ENCODE peak calls at places on chromosomes 1 and 21, in four cellular contexts. One of them, this sample, is unnamed.

GRCh38 chr1:235079443-235079967 is 49.1 kb downstream of the TOMM20 start:
- DNase-seq in MM.1S: peak
- DNase-seq in bronchial epithelial cell: peak
- DNase-seq in colonic mucosa: peak
- DNase-seq in this sample: peak

GRCh38 chr1:58391056-58391455 is 155.5 kb downstream of the OMA1 start:
- DNase-seq in MM.1S: no peak
- DNase-seq in bronchial epithelial cell: no peak
- DNase-seq in colonic mucosa: no peak
- DNase-seq in this sample: no peak

GRCh38 chr1:199784127-199784526 is 243.4 kb upstream of the NR5A2 start:
- DNase-seq in MM.1S: no peak
- DNase-seq in bronchial epithelial cell: peak
- DNase-seq in colonic mucosa: no peak
- DNase-seq in this sample: no peak

GRCh38 chr1:206717237-206717989 is 32.7 kb downstream of the MAPKAPK2 start:
- DNase-seq in MM.1S: peak
- DNase-seq in bronchial epithelial cell: no peak
- DNase-seq in colonic mucosa: no peak
- DNase-seq in this sample: no peak

GRCh38 chr1:203127672-203128611 is at the start of gene ADORA1:
- DNase-seq in MM.1S: peak
- DNase-seq in bronchial epithelial cell: peak
- DNase-seq in colonic mucosa: peak
- DNase-seq in this sample: peak

GRCh38 chr1:7658127-7658498 is 113.0 kb upstream of the VAMP3 start:
- DNase-seq in MM.1S: no peak
- DNase-seq in bronchial epithelial cell: no peak
- DNase-seq in colonic mucosa: no peak
- DNase-seq in this sample: no peak

GRCh38 chr1:213931804-213932203 is 56.0 kb upstream of the PROX1 start:
- DNase-seq in MM.1S: no peak
- DNase-seq in bronchial epithelial cell: no peak
- DNase-seq in colonic mucosa: no peak
- DNase-seq in this sample: no peak

GRCh38 chr1:170734412-170735175 is 70.7 kb downstream of the PRRX1 start:
- DNase-seq in MM.1S: no peak
- DNase-seq in bronchial epithelial cell: no peak
- DNase-seq in colonic mucosa: no peak
- DNase-seq in this sample: no peak

GRCh38 chr1:183911285-183911684 is 106.4 kb downstream of the RGL1 start:
- DNase-seq in MM.1S: peak
- DNase-seq in bronchial epithelial cell: no peak
- DNase-seq in colonic mucosa: no peak
- DNase-seq in this sample: no peak

GRCh38 chr1:66761273-66761672 is 9.0 kb downstream of the DYNLT5 start:
- DNase-seq in MM.1S: no peak
- DNase-seq in bronchial epithelial cell: peak
- DNase-seq in colonic mucosa: no peak
- DNase-seq in this sample: no peak

GRCh38 chr1:173715538-173715844 is 710 bp downstream of the KLHL20 start:
- DNase-seq in MM.1S: no peak
- DNase-seq in bronchial epithelial cell: peak
- DNase-seq in colonic mucosa: no peak
- DNase-seq in this sample: no peak

GRCh38 chr1:153532161-153532560 is 3.6 kb downstream of the S100A6 start:
- DNase-seq in MM.1S: no peak
- DNase-seq in bronchial epithelial cell: no peak
- DNase-seq in colonic mucosa: no peak
- DNase-seq in this sample: no peak

GRCh38 chr1:33599516-33600115 is 127.2 kb downstream of the ZSCAN20 start:
- DNase-seq in MM.1S: no peak
- DNase-seq in bronchial epithelial cell: no peak
- DNase-seq in colonic mucosa: no peak
- DNase-seq in this sample: no peak

GRCh38 chr1:219350172-219350571 is 176.5 kb downstream of the LYPLAL1 start:
- DNase-seq in MM.1S: no peak
- DNase-seq in bronchial epithelial cell: no peak
- DNase-seq in colonic mucosa: no peak
- DNase-seq in this sample: no peak

GRCh38 chr1:236608930-236609726 is 4.8 kb upstream of the HEATR1 start:
- DNase-seq in MM.1S: peak
- DNase-seq in bronchial epithelial cell: peak
- DNase-seq in colonic mucosa: peak
- DNase-seq in this sample: peak

GRCh38 chr1:7209340-7209739 is 424.1 kb downstream of the CAMTA1 start:
- DNase-seq in MM.1S: no peak
- DNase-seq in bronchial epithelial cell: no peak
- DNase-seq in colonic mucosa: no peak
- DNase-seq in this sample: no peak

GRCh38 chr1:63198921-63199530 is 123.3 kb upstream of the FOXD3 start:
- DNase-seq in MM.1S: no peak
- DNase-seq in bronchial epithelial cell: no peak
- DNase-seq in colonic mucosa: no peak
- DNase-seq in this sample: no peak

GRCh38 chr1:177024623-177025022 is 139.9 kb downstream of the ASTN1 start:
- DNase-seq in MM.1S: no peak
- DNase-seq in bronchial epithelial cell: no peak
- DNase-seq in colonic mucosa: no peak
- DNase-seq in this sample: no peak

GRCh38 chr21:32712641-32713040 is 15.2 kb downstream of the SYNJ1 start:
- DNase-seq in MM.1S: no peak
- DNase-seq in bronchial epithelial cell: no peak
- DNase-seq in colonic mucosa: no peak
- DNase-seq in this sample: no peak

GRCh38 chr21:17775431-17776126 is 43.6 kb downstream of the C21orf91 start:
- DNase-seq in MM.1S: no peak
- DNase-seq in bronchial epithelial cell: no peak
- DNase-seq in colonic mucosa: no peak
- DNase-seq in this sample: no peak

GRCh38 chr21:31218830-31219608 is 125.0 kb downstream of the TIAM1 start:
- DNase-seq in MM.1S: no peak
- DNase-seq in bronchial epithelial cell: peak
- DNase-seq in colonic mucosa: peak
- DNase-seq in this sample: peak

GRCh38 chr1:114979278-114979891 is 50.2 kb upstream of the TSHB start:
- DNase-seq in MM.1S: peak
- DNase-seq in bronchial epithelial cell: peak
- DNase-seq in colonic mucosa: peak
- DNase-seq in this sample: peak

GRCh38 chr1:52602328-52603300 is at the start of gene GPX7:
- DNase-seq in MM.1S: peak
- DNase-seq in bronchial epithelial cell: no peak
- DNase-seq in colonic mucosa: peak
- DNase-seq in this sample: peak

GRCh38 chr1:165563551-165563950 is 19.8 kb downstream of the LRRC52 start:
- DNase-seq in MM.1S: no peak
- DNase-seq in bronchial epithelial cell: no peak
- DNase-seq in colonic mucosa: no peak
- DNase-seq in this sample: no peak

GRCh38 chr1:165414620-165415019 is 30.3 kb downstream of the RXRG start:
- DNase-seq in MM.1S: no peak
- DNase-seq in bronchial epithelial cell: no peak
- DNase-seq in colonic mucosa: no peak
- DNase-seq in this sample: no peak

GRCh38 chr1:33634806-33635205 is 162.4 kb downstream of the ZSCAN20 start:
- DNase-seq in MM.1S: peak
- DNase-seq in bronchial epithelial cell: peak
- DNase-seq in colonic mucosa: peak
- DNase-seq in this sample: peak

GRCh38 chr1:152747831-152748230 is 10.0 kb upstream of the KPRP start:
- DNase-seq in MM.1S: no peak
- DNase-seq in bronchial epithelial cell: peak
- DNase-seq in colonic mucosa: no peak
- DNase-seq in this sample: no peak

GRCh38 chr1:29332204-29332603 is 95.9 kb downstream of the PTPRU start:
- DNase-seq in MM.1S: peak
- DNase-seq in bronchial epithelial cell: peak
- DNase-seq in colonic mucosa: peak
- DNase-seq in this sample: no peak

GRCh38 chr1:206036661-206037455 is 13.2 kb upstream of the CTSE start:
- DNase-seq in MM.1S: peak
- DNase-seq in bronchial epithelial cell: no peak
- DNase-seq in colonic mucosa: no peak
- DNase-seq in this sample: no peak

GRCh38 chr21:40797881-40798280 is 49.1 kb downstream of the DSCAM start:
- DNase-seq in MM.1S: no peak
- DNase-seq in bronchial epithelial cell: peak
- DNase-seq in colonic mucosa: no peak
- DNase-seq in this sample: no peak

GRCh38 chr1:185559684-185560310 is 174.4 kb upstream of the HMCN1 start:
- DNase-seq in MM.1S: peak
- DNase-seq in bronchial epithelial cell: peak
- DNase-seq in colonic mucosa: peak
- DNase-seq in this sample: peak

GRCh38 chr1:156196445-156196844 is 2.5 kb downstream of the SLC25A44 start:
- DNase-seq in MM.1S: no peak
- DNase-seq in bronchial epithelial cell: no peak
- DNase-seq in colonic mucosa: no peak
- DNase-seq in this sample: no peak

GRCh38 chr1:119686661-119687060 is 25.1 kb upstream of the PHGDH start:
- DNase-seq in MM.1S: no peak
- DNase-seq in bronchial epithelial cell: peak
- DNase-seq in colonic mucosa: no peak
- DNase-seq in this sample: no peak

GRCh38 chr1:244246334-244246733 is 195.3 kb downstream of the ZBTB18 start:
- DNase-seq in MM.1S: no peak
- DNase-seq in bronchial epithelial cell: no peak
- DNase-seq in colonic mucosa: no peak
- DNase-seq in this sample: no peak

GRCh38 chr1:223486366-223486765 is 93.2 kb downstream of the CCDC185 start:
- DNase-seq in MM.1S: no peak
- DNase-seq in bronchial epithelial cell: no peak
- DNase-seq in colonic mucosa: no peak
- DNase-seq in this sample: no peak

GRCh38 chr1:192284927-192285326 is 31.9 kb upstream of the RGS21 start:
- DNase-seq in MM.1S: peak
- DNase-seq in bronchial epithelial cell: no peak
- DNase-seq in colonic mucosa: no peak
- DNase-seq in this sample: no peak

GRCh38 chr21:45889115-45889708 is 92.4 kb upstream of the COL6A1 start:
- DNase-seq in MM.1S: no peak
- DNase-seq in bronchial epithelial cell: no peak
- DNase-seq in colonic mucosa: no peak
- DNase-seq in this sample: no peak

GRCh38 chr1:9233241-9233941 is 1.2 kb upstream of the H6PD start:
- DNase-seq in MM.1S: no peak
- DNase-seq in bronchial epithelial cell: peak
- DNase-seq in colonic mucosa: peak
- DNase-seq in this sample: peak
- H3K4me3 ChIP-seq in MM.1S: no peak
- H3K4me3 ChIP-seq in bronchial epithelial cell: no peak
- H3K4me3 ChIP-seq in colonic mucosa: no peak
- H3K4me3 ChIP-seq in this sample: no peak

DNA sequence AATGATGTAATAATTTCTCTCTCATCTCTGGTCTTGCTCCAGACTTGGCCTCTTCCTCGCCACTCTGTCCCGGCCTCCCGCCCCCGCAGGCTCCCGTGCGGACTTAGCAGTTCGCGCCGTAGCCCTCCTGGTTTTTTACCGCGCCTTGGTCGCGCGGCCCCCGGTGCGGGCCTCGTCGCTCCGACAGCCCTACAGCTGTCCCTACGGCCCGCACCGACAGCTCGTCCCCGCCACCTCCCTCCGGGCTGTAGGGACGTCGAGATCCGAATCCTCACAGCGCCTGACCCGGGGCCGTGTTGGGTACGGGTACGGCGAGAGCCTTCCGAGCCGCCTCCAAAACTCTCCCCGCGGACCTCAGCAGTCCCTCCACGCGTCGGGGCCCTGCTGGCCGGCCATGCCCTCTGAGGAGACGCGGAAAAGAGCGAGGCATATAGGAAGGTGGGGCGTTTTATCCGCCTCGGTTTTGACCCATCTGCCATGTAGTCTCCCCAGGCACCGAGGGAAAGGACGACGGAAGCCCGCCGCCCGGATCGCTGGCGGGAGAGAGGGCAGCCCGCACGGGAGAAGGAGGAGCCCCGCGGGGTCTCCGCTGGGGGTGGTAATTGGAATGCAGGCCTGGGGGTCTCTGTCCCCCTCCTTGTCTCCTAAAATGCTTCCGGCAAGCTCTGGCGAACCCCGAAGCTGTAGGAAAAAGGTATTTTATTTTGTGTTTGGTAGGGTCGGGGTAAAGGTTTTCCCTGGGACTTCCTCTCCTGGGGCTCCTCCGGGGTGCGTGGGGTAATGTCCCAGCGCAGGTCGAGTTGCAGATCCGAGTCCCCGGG is 3.3 kb downstream of the LHX4 start:
- DNase-seq in MM.1S: no peak
- DNase-seq in bronchial epithelial cell: no peak
- DNase-seq in colonic mucosa: no peak
- DNase-seq in this sample: no peak
- H3K4me3 ChIP-seq in MM.1S: no peak
- H3K4me3 ChIP-seq in bronchial epithelial cell: no peak
- H3K4me3 ChIP-seq in colonic mucosa: no peak
- H3K4me3 ChIP-seq in this sample: no peak

GRCh38 chr21:43859747-43860214 is 5.2 kb upstream of the AGPAT3 start:
- DNase-seq in MM.1S: no peak
- DNase-seq in bronchial epithelial cell: no peak
- DNase-seq in colonic mucosa: no peak
- DNase-seq in this sample: no peak
- H3K4me3 ChIP-seq in MM.1S: no peak
- H3K4me3 ChIP-seq in bronchial epithelial cell: no peak
- H3K4me3 ChIP-seq in colonic mucosa: no peak
- H3K4me3 ChIP-seq in this sample: no peak

GRCh38 chr21:39078322-39079065 is 104.8 kb downstream of the PSMG1 start:
- DNase-seq in MM.1S: no peak
- DNase-seq in bronchial epithelial cell: no peak
- DNase-seq in colonic mucosa: no peak
- DNase-seq in this sample: no peak

GRCh38 chr21:39074508-39074907 is 108.7 kb downstream of the PSMG1 start:
- DNase-seq in MM.1S: no peak
- DNase-seq in bronchial epithelial cell: no peak
- DNase-seq in colonic mucosa: no peak
- DNase-seq in this sample: no peak

GRCh38 chr21:39079617-39080016 is 103.6 kb downstream of the PSMG1 start:
- DNase-seq in MM.1S: no peak
- DNase-seq in bronchial epithelial cell: peak
- DNase-seq in colonic mucosa: peak
- DNase-seq in this sample: peak

GRCh38 chr21:39080366-39080765 is 102.9 kb downstream of the PSMG1 start:
- DNase-seq in MM.1S: no peak
- DNase-seq in bronchial epithelial cell: no peak
- DNase-seq in colonic mucosa: no peak
- DNase-seq in this sample: no peak

DNA sequence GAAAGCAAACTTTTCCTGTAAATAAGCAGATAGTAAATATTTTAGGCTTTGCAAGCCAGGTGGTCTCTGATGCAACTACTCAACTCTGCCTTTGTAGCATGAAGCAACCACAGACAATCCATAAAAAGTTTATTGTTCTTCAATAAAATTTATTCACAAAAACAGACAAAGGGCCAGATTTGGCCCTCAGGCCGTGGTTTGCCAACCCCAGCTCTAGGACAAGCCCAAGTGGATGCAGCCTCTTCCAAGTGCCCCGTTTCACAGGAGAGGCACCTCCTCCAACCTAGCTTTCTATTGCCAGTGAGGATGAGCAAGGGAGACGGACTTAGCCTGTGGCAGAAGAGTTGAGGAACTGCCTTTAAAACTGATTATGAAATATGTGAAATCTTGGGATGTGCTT is 105.4 kb downstream of the PSMG1 start:
- DNase-seq in MM.1S: no peak
- DNase-seq in bronchial epithelial cell: no peak
- DNase-seq in colonic mucosa: no peak
- DNase-seq in this sample: no peak
- H3K4me3 ChIP-seq in MM.1S: no peak
- H3K4me3 ChIP-seq in bronchial epithelial cell: no peak
- H3K4me3 ChIP-seq in colonic mucosa: no peak
- H3K4me3 ChIP-seq in this sample: no peak

This sample was measured in stomach.